ENCODE peak calls at places on chromosomes 4 and X, in seven cellular contexts. K is suprapubic skin, R is RWPE1, F is fibroblast of the aortic adventitia, Q is mesothelial cell of epicardium, I is GM23338, Z is AG04449. D is an unnamed sample.

GRCh38 chr4:108172231-108172779 is 3.6 kb upstream of the LEF1 start:
- DNase-seq in K (no peak), R (no peak), F (no peak), Q (peak; percentile 66), I (peak; percentile 33), Z (no peak), D (no peak)

GRCh38 chr4:34679228-34679627 is 1565.1 kb downstream of the ARAP2 start:
- DNase-seq in K (no peak), R (no peak), F (no peak), Q (no peak), I (no peak), Z (no peak), D (no peak)

GRCh38 chr4:69744157-69744478 is 16.3 kb downstream of the SULT1B1 start:
- DNase-seq in K (no peak), R (no peak), F (no peak), Q (no peak), I (no peak), Z (no peak), D (no peak)

GRCh38 chr4:34850983-34851382 is 1393.3 kb downstream of the ARAP2 start:
- DNase-seq in K (no peak), R (no peak), F (no peak), Q (no peak), I (no peak), Z (no peak), D (no peak)

GRCh38 chrX:14927391-14927790 is 54.2 kb downstream of the MOSPD2 start:
- DNase-seq in K (no peak), R (no peak), F (peak; percentile 20), Q (no peak), I (no peak), Z (no peak), D (no peak)

GRCh38 chr4:152106113-152106763 is 345.4 kb upstream of the GATB start:
- DNase-seq in K (no peak), R (peak; percentile 90), F (peak; percentile 97), Q (no peak), I (peak; percentile 19), Z (peak; percentile 78), D (no peak)

GRCh38 chr4:19266566-19266965 is 985.1 kb upstream of the SLIT2 start:
- DNase-seq in K (no peak), R (no peak), F (no peak), Q (no peak), I (peak; percentile 21), Z (no peak), D (no peak)

GRCh38 chr4:174983128-174983750 is 65.1 kb downstream of the ADAM29 start:
- DNase-seq in K (no peak), R (no peak), F (no peak), Q (no peak), I (no peak), Z (no peak), D (no peak)

GRCh38 chrX:153642655-153643430 is 4.2 kb upstream of the DUSP9 start:
- DNase-seq in K (no peak), R (no peak), F (no peak), Q (no peak), I (peak; percentile 18), Z (no peak), D (no peak)

GRCh38 chrX:38166478-38167083 is 54.1 kb downstream of the SRPX start:
- DNase-seq in K (no peak), R (no peak), F (peak; percentile 56), Q (no peak), I (peak; percentile 51), Z (no peak), D (no peak)
- TF ChIP-seq CTCF in K (peak; percentile 38), R (peak; percentile 42), F (peak; percentile 58), Q (peak; percentile 90), I (no peak), Z (peak; percentile 6), D (peak; percentile 67)

DNA sequence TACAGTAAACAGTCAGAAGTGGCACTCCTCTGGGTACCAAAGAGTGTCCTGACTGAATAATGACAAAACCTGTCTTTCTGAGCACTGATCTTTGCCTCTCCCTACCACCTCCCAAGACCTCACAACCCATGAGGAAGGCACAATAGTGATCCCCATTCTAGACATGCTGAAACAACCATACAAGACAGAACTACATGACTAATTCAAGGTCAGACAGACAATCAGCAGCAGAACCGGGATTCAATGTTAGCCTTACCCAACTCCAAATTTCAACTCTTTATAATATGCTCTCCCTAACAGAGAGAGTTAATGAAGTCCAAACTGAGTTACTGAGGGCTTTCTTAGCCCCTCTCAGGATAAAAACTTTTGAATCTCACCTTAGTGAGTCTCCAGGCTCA is 71.0 kb downstream of the IRF2 start:
- DNase-seq in K (no peak), R (no peak), F (no peak), Q (no peak), I (no peak), Z (no peak), D (no peak)
- TF ChIP-seq CTCF in K (no peak), R (no peak), F (no peak), Q (no peak), I (no peak), Z (no peak), D (no peak)

GRCh38 chrX:28178206-28178605 is 197.0 kb upstream of the DCAF8L1 start:
- DNase-seq in K (no peak), R (no peak), F (no peak), Q (no peak), I (no peak), Z (no peak), D (no peak)

DNA sequence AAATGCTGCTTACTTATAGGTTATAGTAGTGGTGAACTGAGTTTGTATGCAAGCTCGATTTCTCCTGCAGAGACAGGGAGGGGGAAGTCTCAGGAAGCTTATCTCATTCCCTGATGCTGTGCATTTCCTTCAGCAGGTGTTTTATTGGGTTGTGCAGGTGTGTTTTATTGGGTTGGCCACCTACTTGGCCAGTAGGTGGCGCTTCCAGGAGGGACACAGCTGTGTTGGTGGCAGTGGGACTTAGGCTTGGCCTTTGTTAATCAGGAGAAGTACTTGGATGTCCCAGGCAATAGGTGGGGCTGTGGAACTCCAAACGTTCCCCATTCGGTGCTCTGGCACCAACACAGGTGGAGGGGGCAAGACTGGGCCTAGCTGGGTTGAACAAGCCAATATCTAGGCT is 196.0 kb upstream of the DCAF8L1 start:
- DNase-seq in K (no peak), R (peak; percentile 0), F (no peak), Q (no peak), I (peak; percentile 68), Z (no peak), D (no peak)
- TF ChIP-seq CTCF in K (no peak), R (no peak), F (peak; percentile 3), Q (peak; percentile 36), I (peak; percentile 80), Z (no peak), D (no peak)

GRCh38 chr4:24970635-24971034 is 57.8 kb upstream of the CCDC149 start:
- DNase-seq in K (no peak), R (no peak), F (no peak), Q (no peak), I (no peak), Z (no peak), D (no peak)
- TF ChIP-seq CTCF in K (no peak), R (no peak), F (no peak), Q (no peak), I (peak; percentile 61), Z (no peak), D (no peak)

GRCh38 chr4:138175337-138175794 is 66.8 kb downstream of the SLC7A11 start:
- DNase-seq in K (no peak), R (no peak), F (peak; percentile 85), Q (no peak), I (no peak), Z (no peak), D (no peak)
- TF ChIP-seq CTCF in K (no peak), R (no peak), F (no peak), Q (no peak), I (no peak), Z (no peak), D (no peak)

GRCh38 chr4:44165938-44166337 is 282.7 kb downstream of the KCTD8 start:
- DNase-seq in K (no peak), R (no peak), F (no peak), Q (no peak), I (no peak), Z (no peak), D (no peak)
- TF ChIP-seq CTCF in K (no peak), R (no peak), F (no peak), Q (no peak), I (no peak), Z (no peak), D (no peak)

D was measured in osteocyte.